ENCODE peak calls at places on chromosomes 7 and 10, in nine cellular contexts. E is CD8-positive, alpha-beta memory T cell; Z is testis; B is fibroblast of lung; S is heart left ventricle; F is neural progenitor cell; X is left ventricle myocardium inferior; U is HCT116; D is OCI-LY7. K is an unnamed sample. For H3K4me1 and H3K36me3, the result is how much of the 10 kb centered on the place peaks cover.

GRCh38 chr10:119413738-119414611 is 128.5 kb downstream of the RGS10 start:
- DNase-seq in Z (no peak), X (peak), B (peak), S (peak), E (no peak), D (no peak), F (no peak), U (no peak), K (peak)

GRCh38 chr7:2734084-2734601 is 46.1 kb downstream of the AMZ1 start:
- DNase-seq in E (no peak), F (no peak), B (no peak), D (no peak), S (no peak), Z (no peak), X (no peak), U (no peak), K (no peak)

GRCh38 chr7:103914147-103914899 is 75.1 kb downstream of the RELN start:
- DNase-seq in X (no peak), F (no peak), E (no peak), Z (no peak), B (no peak), S (no peak), D (no peak), U (no peak), K (no peak)

GRCh38 chr10:35079763-35080162 is 10.4 kb downstream of the CUL2 start:
- DNase-seq in D (no peak), X (no peak), E (no peak), U (peak), S (no peak), B (peak), F (no peak), Z (peak), K (peak)

GRCh38 chr7:6385110-6385792 is 62.5 kb downstream of the DAGLB start:
- DNase-seq in X (no peak), F (no peak), U (peak), Z (no peak), E (no peak), D (no peak), B (peak), S (no peak), K (no peak)

GRCh38 chr10:80276335-80276734 is 13.1 kb downstream of the MAT1A start:
- DNase-seq in D (no peak), X (no peak), U (no peak), F (no peak), E (no peak), B (no peak), S (no peak), Z (no peak), K (no peak)

GRCh38 chr10:125043824-125044658 is 102.1 kb downstream of the ZRANB1 start:
- DNase-seq in X (no peak), Z (no peak), E (no peak), F (no peak), S (no peak), U (no peak), B (peak), D (no peak), K (no peak)

GRCh38 chr10:94076325-94076841 is 82.7 kb downstream of the PLCE1 start:
- DNase-seq in D (no peak), F (peak), U (no peak), X (no peak), B (peak), Z (no peak), E (no peak), S (no peak), K (peak)

GRCh38 chr7:102111063-102111757 is 175.5 kb upstream of the SH2B2 start:
- DNase-seq in U (no peak), S (no peak), E (no peak), Z (no peak), F (peak), D (no peak), X (no peak), B (no peak), K (no peak)

GRCh38 chr10:117169480-117169879 is 27.8 kb upstream of the KCNK18 start:
- DNase-seq in F (no peak), S (no peak), E (no peak), D (no peak), U (no peak), X (no peak), B (no peak), Z (no peak), K (no peak)

GRCh38 chr7:131383417-131383816 is 55.7 kb downstream of the MKLN1 start:
- DNase-seq in D (no peak), E (no peak), X (no peak), B (peak), F (no peak), S (no peak), U (no peak), Z (no peak), K (no peak)

GRCh38 chr7:108203433-108204002 is 73.4 kb upstream of the LAMB4 start:
- DNase-seq in X (no peak), U (no peak), S (no peak), B (no peak), F (no peak), D (peak), Z (no peak), E (no peak), K (no peak)

GRCh38 chr7:43650457-43651052 is 67.6 kb downstream of the STK17A start:
- DNase-seq in Z (no peak), E (peak), X (no peak), D (peak), B (peak), U (no peak), S (no peak), F (no peak), K (no peak)
- H3K4me3 ChIP-seq in Z (no peak), E (peak), X (no peak), D (peak), B (no peak), U (no peak), S (no peak), F (no peak), K (no peak)

DNA sequence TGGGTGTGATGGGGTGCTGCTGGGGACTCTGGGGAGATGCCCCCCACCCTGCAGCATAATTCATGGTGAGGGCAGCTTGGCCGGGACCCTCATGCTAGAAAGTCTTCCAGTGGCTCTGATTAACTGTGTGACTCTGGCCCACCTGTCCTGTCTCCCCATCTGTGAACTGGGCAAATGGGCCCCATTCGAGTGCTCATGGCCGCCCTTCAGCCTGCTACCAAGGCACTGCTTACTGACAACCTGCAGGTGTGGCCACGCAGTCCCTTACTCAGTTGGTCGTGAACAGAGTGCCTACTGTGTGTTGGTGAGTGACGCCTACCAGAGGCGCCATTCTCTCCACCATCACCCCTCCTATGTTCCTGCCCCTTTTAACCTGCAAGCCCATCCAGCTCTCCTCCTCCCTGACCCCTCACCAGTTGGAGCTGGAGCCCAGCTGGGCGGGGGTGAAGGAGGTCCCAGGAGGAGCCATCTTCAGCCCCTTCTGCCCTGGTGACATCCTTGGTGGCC is 109.4 kb downstream of the ZMIZ1 start:
- DNase-seq in D (no peak), E (no peak), F (no peak), S (no peak), B (no peak), U (no peak), Z (no peak), X (no peak), K (no peak)
- H3K4me1 ChIP-seq in D (under half), E (under half), F (half or more), S (half or more), B (half or more), U (under half), Z (half or more), X (half or more), K (half or more)

GRCh38 chr10:91257310-91257709 is 36.8 kb downstream of the PCGF5 start:
- DNase-seq in B (no peak), S (no peak), X (no peak), U (no peak), F (no peak), D (no peak), Z (no peak), E (no peak), K (no peak)
- H3K36me3 ChIP-seq in B (under half), S (half or more), X (half or more), U (under half), F (under half), D (under half), Z (under half), E (under half), K (under half)

DNA sequence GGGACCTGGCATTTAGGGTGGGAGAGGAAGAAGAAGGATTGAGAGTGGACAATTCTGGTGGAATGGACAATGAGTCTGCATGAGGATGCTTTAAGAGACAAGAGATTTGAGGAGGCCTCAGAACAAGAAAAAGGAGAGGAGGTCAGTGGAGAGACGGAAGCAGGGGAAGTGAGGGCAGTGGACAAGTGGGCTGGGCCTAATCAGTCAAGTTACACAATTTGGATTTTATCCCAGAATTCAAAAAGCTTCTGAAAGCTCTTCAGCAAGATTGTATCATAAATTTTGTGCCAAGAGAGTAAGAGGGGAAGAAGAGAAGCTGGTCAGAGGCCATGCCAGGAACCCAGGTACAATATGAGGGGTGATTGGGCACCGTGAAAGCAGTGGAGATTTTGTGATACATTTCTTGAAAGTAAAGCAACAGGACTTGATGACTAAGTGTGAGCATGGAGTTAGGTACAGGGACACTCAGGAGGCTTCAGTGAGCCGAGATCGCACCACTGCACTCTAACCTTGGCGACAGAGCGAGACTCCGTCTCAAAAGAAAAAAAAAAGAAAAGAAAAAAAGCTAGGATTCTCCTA is 19.3 kb upstream of the TSPAN13 start:
- DNase-seq in D (no peak), S (no peak), F (no peak), X (no peak), U (no peak), E (no peak), B (peak), Z (no peak), K (peak)
- H3K4me3 ChIP-seq in D (no peak), S (no peak), F (no peak), X (no peak), U (no peak), E (no peak), B (no peak), Z (no peak), K (no peak)

GRCh38 chr10:74925716-74926115 is 99.3 kb downstream of the KAT6B start:
- DNase-seq in E (no peak), S (peak), Z (no peak), F (no peak), U (no peak), D (no peak), X (no peak), B (no peak), K (no peak)
- H3K4me1 ChIP-seq in E (under half), S (under half), Z (half or more), F (under half), U (half or more), D (under half), X (half or more), B (under half), K (half or more)

DNA sequence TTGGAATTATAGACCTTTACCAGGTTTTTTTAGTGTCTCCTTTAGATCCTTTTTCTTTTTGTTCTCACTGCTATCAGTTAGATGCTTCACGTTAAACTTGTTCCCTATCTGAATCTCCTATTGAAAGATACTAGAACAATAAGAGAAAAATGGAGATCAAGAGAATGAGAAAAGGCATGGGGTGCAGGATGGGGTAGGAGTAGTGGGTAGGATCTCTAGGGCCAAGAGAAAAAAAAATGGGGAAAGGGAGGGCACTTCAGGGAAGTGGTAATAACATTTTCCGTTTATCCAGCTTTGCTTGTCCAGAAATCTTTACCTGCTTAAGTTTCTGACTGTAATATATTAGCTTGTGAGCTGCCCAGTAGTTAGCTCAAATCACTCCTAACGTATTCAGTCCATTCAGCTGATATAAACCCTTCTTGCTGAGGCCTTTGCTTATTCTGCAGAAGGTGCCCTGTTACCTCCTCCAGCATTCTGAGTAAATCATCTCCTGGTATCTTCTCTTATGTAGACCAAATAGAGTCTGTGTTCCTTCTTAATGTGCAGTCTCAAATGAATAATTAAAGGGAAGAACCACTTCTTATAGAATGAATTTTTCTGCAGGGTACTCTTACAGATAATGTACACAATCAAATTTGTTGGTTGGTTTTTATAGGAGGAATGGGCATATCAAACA is 69.7 kb downstream of the ZNRF2 start:
- DNase-seq in U (no peak), B (no peak), S (no peak), X (no peak), F (no peak), E (no peak), Z (no peak), D (no peak), K (no peak)
- H3K36me3 ChIP-seq in U (under half), B (under half), S (under half), X (under half), F (under half), E (under half), Z (under half), D (under half), K (under half)

DNA sequence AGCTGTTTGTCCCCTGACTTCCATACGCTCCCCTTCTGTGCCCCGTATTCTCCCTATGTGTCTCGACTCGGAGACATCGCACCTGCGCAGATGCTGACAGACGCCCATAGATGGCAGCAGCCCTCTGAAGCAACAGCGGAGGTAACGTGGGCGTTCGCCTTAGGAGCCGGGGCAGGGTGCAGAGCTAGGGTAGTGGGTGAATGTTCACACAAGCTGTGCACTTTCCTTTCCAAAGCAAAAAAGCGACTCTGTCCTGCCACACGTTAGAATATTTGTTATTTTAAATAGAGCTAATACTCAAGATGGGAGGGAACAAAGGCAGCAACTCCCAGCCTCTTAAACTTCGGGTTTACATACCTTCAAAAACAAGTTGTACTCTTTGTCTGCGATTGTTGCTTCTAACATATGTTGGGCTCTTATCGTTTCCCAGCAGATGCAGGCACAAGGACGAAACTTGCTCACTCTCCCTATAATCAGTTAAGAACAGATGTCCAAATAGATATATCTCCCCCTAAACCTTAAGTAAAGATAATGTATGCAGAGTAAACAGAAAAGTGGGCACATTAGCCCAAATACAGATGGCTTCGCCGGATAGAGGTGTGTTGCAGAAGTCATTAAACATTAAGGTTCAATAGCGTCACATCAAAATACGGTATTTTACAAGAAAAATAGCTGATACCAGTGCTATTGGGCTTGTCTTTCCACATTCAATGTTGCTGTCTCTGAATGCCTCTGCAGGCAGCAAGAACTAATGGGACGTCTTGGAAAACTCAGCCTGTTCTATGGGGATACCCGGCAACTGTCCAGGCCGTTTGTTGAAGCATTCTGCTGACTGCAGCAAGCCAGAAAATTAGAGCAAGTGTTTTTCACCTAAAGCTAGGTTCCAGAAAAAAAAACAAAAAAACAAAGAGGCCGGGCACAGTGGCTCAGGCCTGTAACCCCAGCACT is 340.3 kb upstream of the PRKCQ start:
- DNase-seq in Z (peak), S (peak), D (peak), X (peak), F (peak), E (peak), U (peak), B (peak), K (peak)
- H3K4me3 ChIP-seq in Z (no peak), S (no peak), D (no peak), X (no peak), F (no peak), E (peak), U (no peak), B (no peak), K (no peak)

GRCh38 chr10:96670786-96671185 is 49.5 kb downstream of the PIK3AP1 start:
- DNase-seq in B (no peak), X (no peak), E (no peak), Z (no peak), D (peak), F (no peak), S (no peak), U (no peak), K (no peak)

GRCh38 chr10:96671207-96671890 is 49.0 kb downstream of the PIK3AP1 start:
- DNase-seq in F (no peak), U (no peak), X (no peak), D (no peak), E (no peak), B (no peak), Z (no peak), S (no peak), K (no peak)

GRCh38 chr10:96672491-96673175 is 47.7 kb downstream of the PIK3AP1 start:
- DNase-seq in E (no peak), X (no peak), Z (no peak), F (no peak), D (no peak), B (no peak), U (no peak), S (no peak), K (no peak)

GRCh38 chr10:96675846-96676245 is 44.5 kb downstream of the PIK3AP1 start:
- DNase-seq in D (no peak), F (no peak), Z (no peak), E (no peak), X (no peak), U (no peak), B (no peak), S (no peak), K (no peak)

DNA sequence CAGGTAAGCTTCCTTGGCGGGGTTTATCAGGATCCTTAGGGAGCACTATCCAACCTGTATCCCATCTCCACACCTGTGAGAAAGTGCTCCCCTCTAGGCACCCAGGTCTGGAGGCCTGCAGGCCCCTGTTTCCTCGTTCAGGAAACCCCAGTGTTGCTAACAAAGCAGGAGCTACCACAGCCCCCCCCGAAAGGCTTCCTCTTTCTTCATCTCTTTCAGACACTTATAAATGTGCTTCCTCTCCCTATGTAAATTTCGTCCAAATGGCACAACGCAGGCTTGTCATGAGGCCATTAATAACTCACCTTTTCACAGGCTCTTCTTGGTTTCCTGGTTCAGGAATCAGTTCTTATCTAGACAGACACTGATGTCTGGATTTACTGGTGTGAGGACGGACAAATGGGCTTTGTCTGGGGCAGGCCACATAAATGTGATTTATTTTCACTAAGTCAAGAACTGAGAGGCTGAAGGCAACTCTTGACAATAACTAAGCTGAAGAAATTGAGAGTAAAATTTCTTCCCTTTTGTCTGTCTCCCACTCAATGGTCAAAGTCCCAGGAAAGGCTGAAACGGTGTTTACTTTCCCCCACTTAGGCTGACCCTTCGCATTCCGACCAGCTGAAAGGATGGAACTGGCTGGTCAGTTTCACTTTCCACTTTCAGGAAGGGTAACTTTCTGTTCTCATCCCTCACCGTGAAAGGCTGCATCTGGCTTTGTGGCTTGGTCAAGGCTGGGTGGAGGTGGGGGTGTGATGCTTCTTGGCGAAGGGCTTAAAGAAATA is 46.8 kb downstream of the PIK3AP1 start:
- DNase-seq in D (peak), U (no peak), F (peak), S (peak), B (peak), Z (peak), X (peak), E (no peak), K (peak)
- H3K4me1 ChIP-seq in D (half or more), U (under half), F (under half), S (under half), B (under half), Z (under half), X (under half), E (under half), K (under half)

GRCh38 chr7:891291-891690 is 14.9 kb downstream of the GET4 start:
- DNase-seq in B (no peak), Z (no peak), S (no peak), X (no peak), E (no peak), U (no peak), D (no peak), F (no peak), K (no peak)

GRCh38 chr7:889025-889390 is 12.7 kb downstream of the GET4 start:
- DNase-seq in E (no peak), D (no peak), B (no peak), U (no peak), F (no peak), Z (no peak), X (no peak), S (no peak), K (no peak)

GRCh38 chr7:891805-892204 is 15.5 kb downstream of the GET4 start:
- DNase-seq in B (no peak), S (no peak), Z (no peak), F (no peak), X (no peak), D (no peak), U (no peak), E (no peak), K (no peak)

GRCh38 chr7:889391-889790 is 13.0 kb downstream of the GET4 start:
- DNase-seq in X (no peak), B (no peak), U (no peak), F (no peak), S (no peak), Z (no peak), D (no peak), E (no peak), K (no peak)

DNA sequence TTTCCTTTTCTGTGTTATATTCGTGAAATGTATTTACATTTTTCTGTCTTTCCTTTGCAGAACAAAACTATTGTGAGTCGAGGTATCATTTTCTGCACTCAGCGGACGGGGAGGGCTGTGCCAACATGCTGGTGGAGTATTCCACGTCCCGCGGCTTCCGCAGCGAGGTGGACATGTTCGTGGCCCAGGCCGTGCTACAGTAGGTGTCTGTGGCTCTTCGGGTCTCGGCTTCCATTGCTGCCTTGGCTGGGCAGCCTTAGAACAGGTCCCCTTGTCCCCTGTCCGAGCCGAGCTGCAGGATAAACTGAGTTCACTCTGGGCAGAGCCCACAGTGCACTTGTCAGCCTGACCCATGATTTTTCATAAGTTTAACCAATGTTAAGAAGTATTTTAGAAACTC is 14.5 kb downstream of the GET4 start:
- DNase-seq in U (no peak), Z (no peak), E (no peak), F (no peak), S (no peak), D (no peak), B (no peak), X (no peak), K (no peak)
- H3K36me3 ChIP-seq in U (under half), Z (under half), E (under half), F (under half), S (half or more), D (half or more), B (under half), X (half or more), K (half or more)

K was measured in adrenal gland.